ENCODE peak calls at places on chromosomes 4 and X, in ten cellular contexts. Z, U, Q, R, X, L, H, B, I and Y are unnamed samples. For H3K4me1, the result is how much of the 10 kb centered on the place peaks cover.

GRCh38 chr4:63589796-63590195 is 819.5 kb downstream of the TECRL start:
- DNase-seq in U (no peak), L (no peak), H (no peak), X (peak), Q (no peak), B (no peak), R (no peak), I (no peak), Z (no peak), Y (no peak)

GRCh38 chr4:36269116-36269515 is 12.3 kb upstream of the DTHD1 start:
- DNase-seq in B (no peak), L (no peak), U (no peak), I (no peak), Q (no peak), Z (no peak), R (no peak), H (no peak), X (no peak), Y (no peak)

GRCh38 chr4:184896868-184897715 is 71.3 kb upstream of the ACSL1 start:
- DNase-seq in L (peak), H (peak), R (no peak), I (no peak), Z (no peak), Q (no peak), X (no peak), B (no peak), U (peak), Y (no peak)

GRCh38 chr4:15868065-15868464 is 70.5 kb downstream of the FGFBP1 start:
- DNase-seq in B (no peak), X (no peak), L (no peak), I (no peak), R (peak), U (no peak), Q (no peak), H (no peak), Z (no peak), Y (no peak)

GRCh38 chr4:72591547-72591946 is 22.5 kb upstream of the ADAMTS3 start:
- DNase-seq in Z (no peak), I (no peak), H (no peak), Q (no peak), L (peak), U (no peak), X (no peak), R (peak), B (no peak), Y (no peak)

GRCh38 chr4:22233257-22233656 is 282.6 kb downstream of the ADGRA3 start:
- DNase-seq in H (no peak), Z (no peak), R (no peak), B (no peak), X (no peak), Q (no peak), U (no peak), L (no peak), I (no peak), Y (no peak)

GRCh38 chr4:188941524-188942109 is 802.4 kb downstream of the TRIML1 start:
- DNase-seq in B (no peak), I (no peak), X (no peak), U (no peak), Q (no peak), L (peak), H (peak), Z (no peak), R (peak), Y (no peak)

GRCh38 chrX:53163436-53163835 is 61.6 kb downstream of the KDM5C start:
- DNase-seq in H (no peak), Z (no peak), Q (no peak), U (no peak), R (no peak), B (no peak), X (no peak), L (no peak), I (no peak), Y (no peak)

GRCh38 chrX:113675278-113675677 is 834.6 kb upstream of the AMOT start:
- DNase-seq in B (no peak), U (no peak), I (no peak), L (no peak), Q (no peak), R (peak), X (no peak), Z (no peak), H (no peak), Y (no peak)

GRCh38 chr4:155591784-155592567 is 74.7 kb upstream of the GUCY1A1 start:
- DNase-seq in Q (no peak), U (no peak), Z (no peak), I (no peak), X (no peak), B (no peak), R (no peak), L (no peak), H (no peak), Y (no peak)

GRCh38 chr4:29153642-29154041 is 1566.5 kb upstream of the PCDH7 start:
- DNase-seq in B (no peak), X (no peak), H (no peak), Q (no peak), L (no peak), I (no peak), Z (no peak), R (no peak), U (no peak), Y (no peak)

GRCh38 chrX:12950851-12951589 is 23.9 kb upstream of the TMSB4X start:
- DNase-seq in R (peak), B (no peak), L (no peak), Z (no peak), Q (peak), H (no peak), X (no peak), I (no peak), U (peak), Y (no peak)

GRCh38 chr4:113077611-113078010 is 28.2 kb downstream of the ANK2 start:
- DNase-seq in L (no peak), X (no peak), H (no peak), U (no peak), B (no peak), R (no peak), Q (no peak), Z (no peak), I (peak), Y (no peak)

GRCh38 chr4:155506761-155507160 is 130.0 kb upstream of the MAP9 start:
- DNase-seq in B (no peak), X (no peak), I (no peak), U (no peak), H (peak), Z (no peak), R (no peak), Q (no peak), L (no peak), Y (no peak)

GRCh38 chrX:33175201-33175600 is 36.1 kb downstream of the DMD start:
- DNase-seq in R (no peak), H (no peak), Q (no peak), L (no peak), Z (no peak), X (no peak), B (no peak), I (no peak), U (no peak), Y (no peak)

GRCh38 chr4:147060171-147060931 is 114.7 kb upstream of the TTC29 start:
- DNase-seq in X (no peak), R (peak), B (no peak), U (no peak), Z (peak), I (peak), H (peak), Q (no peak), L (peak), Y (no peak)

GRCh38 chrX:23513121-23513520 is 154.2 kb upstream of the PRDX4 start:
- DNase-seq in B (no peak), U (no peak), Q (no peak), I (no peak), L (no peak), Z (no peak), H (no peak), X (no peak), R (no peak), Y (no peak)

GRCh38 chrX:118062048-118062789 is 54.4 kb downstream of the KLHL13 start:
- DNase-seq in B (no peak), X (no peak), U (no peak), L (no peak), I (no peak), R (no peak), Q (no peak), H (no peak), Z (no peak), Y (no peak)

GRCh38 chr4:66575024-66575696 is 904.9 kb upstream of the EPHA5 start:
- DNase-seq in X (peak), Z (no peak), H (peak), B (peak), U (no peak), R (no peak), I (no peak), L (peak), Q (no peak), Y (no peak)

GRCh38 chr4:4270529-4270928 is 19.4 kb downstream of the LYAR start:
- DNase-seq in H (no peak), U (no peak), R (peak), Q (no peak), I (no peak), L (no peak), Z (no peak), B (no peak), X (no peak), Y (no peak)

GRCh38 chrX:3699841-3700381 is 13.5 kb downstream of the PRKX start:
- DNase-seq in B (no peak), I (no peak), U (no peak), R (peak), Q (no peak), L (peak), X (no peak), H (no peak), Z (no peak), Y (no peak)

GRCh38 chrX:51834076-51834475 is 59.3 kb upstream of the MAGED1 start:
- DNase-seq in R (no peak), B (no peak), L (no peak), I (no peak), Q (no peak), X (no peak), Z (no peak), U (no peak), H (no peak), Y (no peak)

GRCh38 chrX:151754042-151754419 is 19.5 kb downstream of the CNGA2 start:
- DNase-seq in B (peak), R (peak), Z (no peak), X (no peak), H (peak), Q (no peak), I (no peak), L (peak), U (no peak), Y (no peak)

GRCh38 chr4:89306486-89307184 is 965 bp downstream of the GPRIN3 start:
- DNase-seq in L (no peak), H (no peak), B (no peak), X (no peak), Z (no peak), Q (no peak), I (no peak), U (no peak), R (no peak), Y (no peak)

GRCh38 chr4:62548108-62548524 is 1348.0 kb downstream of the ADGRL3 start:
- DNase-seq in L (no peak), U (no peak), I (no peak), Q (peak), B (no peak), R (no peak), X (peak), Z (peak), H (no peak), Y (no peak)

GRCh38 chrX:19121898-19122640 is at the start of gene ADGRG2:
- DNase-seq in U (peak), X (peak), R (peak), L (peak), H (peak), Z (no peak), B (peak), I (peak), Q (no peak), Y (no peak)

GRCh38 chr4:52550186-52550585 is 108.9 kb downstream of the USP46 start:
- DNase-seq in Z (no peak), U (no peak), I (peak), B (no peak), H (no peak), X (no peak), R (no peak), Q (no peak), L (no peak), Y (no peak)

GRCh38 chr4:23290656-23291055 is 597.9 kb downstream of the GBA3 start:
- DNase-seq in I (no peak), R (no peak), Q (no peak), B (no peak), Z (peak), X (no peak), U (no peak), L (no peak), H (no peak), Y (no peak)

GRCh38 chr4:87216469-87216868 is 3.9 kb downstream of the KLHL8 start:
- DNase-seq in X (no peak), I (no peak), Z (no peak), Q (no peak), L (no peak), R (no peak), H (no peak), U (no peak), B (no peak), Y (no peak)

GRCh38 chrX:115936008-115936407 is 234.5 kb upstream of the AGTR2 start:
- DNase-seq in H (no peak), I (no peak), X (no peak), Z (no peak), Q (no peak), B (no peak), L (no peak), U (no peak), R (no peak), Y (no peak)

GRCh38 chr4:185256444-185256843 is 47.0 kb downstream of the SNX25 start:
- DNase-seq in Z (no peak), R (peak), B (no peak), Q (no peak), U (no peak), L (no peak), H (no peak), X (no peak), I (no peak), Y (no peak)

GRCh38 chr4:181701219-181701618 is 542.0 kb upstream of the TENM3 start:
- DNase-seq in I (no peak), Q (no peak), L (no peak), B (no peak), H (no peak), U (no peak), X (no peak), R (no peak), Z (no peak), Y (no peak)

GRCh38 chr4:56656346-56656643 is 24.8 kb downstream of the HOPX start:
- DNase-seq in B (no peak), Q (peak), X (peak), I (no peak), L (peak), H (peak), Z (peak), U (no peak), R (no peak), Y (no peak)

GRCh38 chrX:1462596-1463251 is 10.0 kb upstream of the ASMTL start:
- DNase-seq in L (peak), I (no peak), Q (no peak), H (no peak), R (peak), B (no peak), Z (no peak), X (peak), U (peak), Y (peak)

GRCh38 chr4:1183985-1184773 is 11.8 kb upstream of the SPON2 start:
- DNase-seq in H (peak), U (no peak), L (no peak), B (no peak), I (no peak), X (no peak), Z (no peak), R (no peak), Q (no peak), Y (peak)

GRCh38 chr4:1182313-1182712 is 9.9 kb upstream of the SPON2 start:
- DNase-seq in U (no peak), L (no peak), R (no peak), X (no peak), H (no peak), B (no peak), I (no peak), Z (no peak), Q (no peak), Y (no peak)

GRCh38 chr4:1191621-1192020 is 19.2 kb upstream of the SPON2 start:
- DNase-seq in H (no peak), U (no peak), Z (no peak), I (no peak), X (no peak), Q (no peak), B (peak), L (no peak), R (no peak), Y (no peak)

GRCh38 chr4:1192091-1192492 is 19.7 kb upstream of the SPON2 start:
- DNase-seq in I (no peak), Z (peak), U (peak), R (peak), L (peak), X (peak), B (peak), H (peak), Q (peak), Y (peak)

DNA sequence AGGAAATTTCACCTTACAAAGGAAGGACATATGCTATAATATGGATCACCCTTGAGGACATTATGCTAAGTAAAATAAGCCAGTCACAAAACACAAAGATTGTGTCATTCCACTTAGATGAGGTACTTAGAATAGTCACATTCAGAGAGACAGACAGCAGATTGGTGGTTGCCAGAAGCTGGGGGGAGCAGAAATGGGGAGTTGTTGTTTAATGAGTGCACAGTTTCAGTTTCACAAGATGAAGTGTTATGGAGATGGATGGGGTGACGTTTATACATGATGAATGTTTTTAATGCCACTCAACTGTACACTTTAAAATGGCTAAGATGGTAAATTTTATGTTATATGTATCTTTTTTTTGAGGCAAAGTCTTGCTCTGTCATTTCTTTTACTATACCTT is 14.8 kb upstream of the SPON2 start:
- DNase-seq in Z (no peak), I (no peak), H (peak), U (no peak), B (no peak), R (no peak), X (peak), Q (no peak), L (no peak), Y (peak)
- H3K4me1 ChIP-seq in Z (under half), I (under half), H (under half), U (under half), B (under half), R (under half), X (under half), Q (under half), L (under half), Y (under half)

DNA sequence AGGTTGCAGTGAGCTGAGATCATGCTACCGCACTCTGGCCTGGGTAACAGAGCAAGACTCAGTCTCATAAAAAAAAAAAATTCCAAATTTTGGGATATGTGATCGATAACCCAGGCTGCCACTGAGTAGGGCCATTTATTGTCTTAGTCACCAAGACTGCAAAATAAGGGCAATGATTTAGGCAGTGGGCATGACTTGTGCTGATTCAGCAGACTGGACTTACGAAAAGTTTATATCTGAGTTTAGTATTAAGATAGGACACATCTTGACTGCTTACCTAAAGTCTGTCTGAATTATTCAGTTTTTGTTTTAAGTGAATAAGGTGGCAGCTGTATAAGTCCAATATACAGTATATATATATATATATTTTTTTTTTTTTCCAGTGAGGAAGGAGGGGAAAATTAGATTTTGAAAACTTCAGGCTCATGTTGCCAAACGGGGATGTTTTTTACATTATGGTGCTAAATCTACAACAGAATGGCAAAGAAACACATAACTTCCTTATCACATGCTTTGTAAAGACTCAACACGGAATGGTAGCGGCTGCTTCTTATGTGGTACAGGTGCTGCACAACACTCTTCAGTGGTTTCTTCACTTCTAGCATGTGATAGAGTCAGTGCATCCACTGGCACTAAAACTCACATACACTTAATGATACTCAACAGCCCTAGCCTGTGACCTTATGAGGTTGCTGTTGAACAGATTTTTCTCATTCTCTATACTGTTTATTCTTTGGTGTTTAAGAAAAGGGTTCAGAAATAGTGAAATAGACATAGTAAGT is 6.5 kb downstream of the TEX13D start:
- DNase-seq in H (no peak), Z (no peak), Q (no peak), U (no peak), R (no peak), X (no peak), L (no peak), I (no peak), B (no peak), Y (no peak)
- H3K4me1 ChIP-seq in H (under half), Z (under half), Q (under half), U (under half), R (under half), X (under half), L (under half), I (under half), B (under half), Y (under half)

DNA sequence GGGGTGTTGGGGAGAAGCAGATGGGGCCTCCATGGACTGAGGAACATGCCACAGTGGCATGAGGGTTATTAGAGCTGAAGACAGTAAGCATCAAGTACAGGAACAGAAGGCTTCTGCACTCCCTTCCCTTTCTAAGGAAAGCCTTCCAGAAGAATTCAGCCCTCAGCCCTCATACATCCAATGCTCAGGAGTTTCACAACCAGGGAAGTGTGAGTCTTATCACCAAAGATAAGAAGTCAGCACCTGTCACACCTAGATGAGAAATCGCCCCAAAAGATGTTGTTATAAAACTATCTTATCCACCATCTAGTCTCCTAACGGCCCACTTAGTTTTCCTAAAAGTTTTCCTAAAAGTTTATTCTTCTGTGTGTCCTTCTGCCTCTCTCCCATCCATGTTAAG is 78.0 kb upstream of the STS start:
- DNase-seq in B (no peak), R (no peak), H (no peak), X (no peak), L (no peak), Z (no peak), Q (no peak), U (no peak), I (no peak), Y (peak)
- H3K4me1 ChIP-seq in B (under half), R (under half), H (under half), X (under half), L (under half), Z (under half), Q (under half), U (under half), I (under half), Y (under half)

DNA sequence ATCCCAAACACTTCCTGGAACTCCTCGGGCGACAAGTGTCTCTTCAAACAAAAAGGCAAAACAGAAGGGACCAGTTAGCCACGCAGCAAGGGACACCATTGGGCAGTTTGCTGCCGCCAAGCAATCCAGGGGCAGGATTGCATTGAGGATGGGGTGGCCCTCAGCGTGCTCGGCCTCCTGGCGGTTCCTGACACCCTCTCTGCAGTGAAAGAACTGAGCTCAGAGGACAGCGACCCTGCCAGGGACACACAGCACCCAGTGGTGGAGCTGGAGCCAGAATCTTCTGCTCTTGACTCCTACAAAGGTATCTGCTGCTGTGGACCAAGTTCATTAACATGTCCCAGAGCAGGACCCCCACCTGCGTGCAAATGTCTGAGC is 27.4 kb upstream of the AFAP1 start:
- DNase-seq in B (no peak), X (no peak), U (no peak), Z (no peak), R (no peak), H (no peak), I (no peak), Q (peak), L (no peak), Y (no peak)
- H3K4me1 ChIP-seq in B (under half), X (under half), U (half or more), Z (under half), R (under half), H (under half), I (under half), Q (under half), L (under half), Y (under half)

GRCh38 chr4:8278009-8278395 is 8.4 kb downstream of the HTRA3 start:
- DNase-seq in B (no peak), Q (peak), Z (peak), U (no peak), L (peak), R (peak), H (peak), I (no peak), X (peak), Y (no peak)

GRCh38 chr4:8280158-8280875 is 10.8 kb downstream of the HTRA3 start:
- DNase-seq in U (no peak), Q (peak), I (no peak), H (no peak), X (peak), B (no peak), Z (no peak), R (no peak), L (no peak), Y (no peak)

GRCh38 chr4:8278421-8279287 is 9.1 kb downstream of the HTRA3 start:
- DNase-seq in I (no peak), L (peak), X (peak), Q (peak), Z (no peak), H (peak), U (no peak), R (peak), B (no peak), Y (no peak)

GRCh38 chr4:8280876-8281440 is 11.4 kb downstream of the HTRA3 start:
- DNase-seq in L (no peak), B (no peak), U (no peak), H (no peak), I (no peak), X (peak), Q (peak), Z (no peak), R (no peak), Y (no peak)

GRCh38 chr4:8279321-8280157 is 10.0 kb downstream of the HTRA3 start:
- DNase-seq in B (no peak), Q (peak), R (no peak), Z (no peak), X (peak), H (no peak), U (no peak), I (no peak), L (no peak), Y (no peak)
- H3K4me1 ChIP-seq in B (under half), Q (under half), R (under half), Z (under half), X (under half), H (under half), U (under half), I (under half), L (half or more), Y (half or more)